ENCODE peak calls at places on chromosomes 5 and 9, in four cellular contexts. One of them, this sample, is unnamed.

GRCh38 chr5:177508837-177509236 is 789 bp downstream of the DOK3 start:
- DNase-seq in activated T-helper 1 cell treated with Interleukin-2 at 50 U/mL for 16 hours: no peak
- DNase-seq in fibroblast of the conjunctiva: no peak
- DNase-seq in activated naive CD4-positive, alpha-beta T cell: no peak
- DNase-seq in this sample: no peak

GRCh38 chr9:136107953-136108647 is 10.6 kb downstream of the TMEM250 start:
- DNase-seq in activated naive CD4-positive, alpha-beta T cell: no peak
- DNase-seq in activated T-helper 1 cell treated with Interleukin-2 at 50 U/mL for 16 hours: no peak
- DNase-seq in fibroblast of the conjunctiva: no peak
- DNase-seq in this sample: no peak

GRCh38 chr9:93071464-93071863 is 13.0 kb downstream of the SUSD3 start:
- DNase-seq in fibroblast of the conjunctiva: no peak
- DNase-seq in activated T-helper 1 cell treated with Interleukin-2 at 50 U/mL for 16 hours: no peak
- DNase-seq in activated naive CD4-positive, alpha-beta T cell: no peak
- DNase-seq in this sample: no peak

GRCh38 chr9:129853614-129854013 is 18.4 kb downstream of the USP20 start:
- DNase-seq in fibroblast of the conjunctiva: no peak
- DNase-seq in activated T-helper 1 cell treated with Interleukin-2 at 50 U/mL for 16 hours: no peak
- DNase-seq in activated naive CD4-positive, alpha-beta T cell: no peak
- DNase-seq in this sample: no peak

GRCh38 chr5:58440882-58441281 is 19.0 kb downstream of the PLK2 start:
- DNase-seq in activated T-helper 1 cell treated with Interleukin-2 at 50 U/mL for 16 hours: no peak
- DNase-seq in fibroblast of the conjunctiva: no peak
- DNase-seq in activated naive CD4-positive, alpha-beta T cell: no peak
- DNase-seq in this sample: no peak

GRCh38 chr5:149358294-149358651 is 427 bp downstream of the PCYOX1L start:
- DNase-seq in activated naive CD4-positive, alpha-beta T cell: peak; percentile 27
- DNase-seq in fibroblast of the conjunctiva: no peak
- DNase-seq in activated T-helper 1 cell treated with Interleukin-2 at 50 U/mL for 16 hours: peak; percentile 10
- DNase-seq in this sample: peak; percentile 62

GRCh38 chr5:16935271-16936149 is 578 bp downstream of the MYO10 start:
- DNase-seq in fibroblast of the conjunctiva: no peak
- DNase-seq in activated naive CD4-positive, alpha-beta T cell: no peak
- DNase-seq in activated T-helper 1 cell treated with Interleukin-2 at 50 U/mL for 16 hours: no peak
- DNase-seq in this sample: peak; percentile 76

GRCh38 chr9:92328225-92328624 is 2.5 kb downstream of the CENPP start:
- DNase-seq in activated naive CD4-positive, alpha-beta T cell: no peak
- DNase-seq in fibroblast of the conjunctiva: peak; percentile 63
- DNase-seq in activated T-helper 1 cell treated with Interleukin-2 at 50 U/mL for 16 hours: no peak
- DNase-seq in this sample: no peak

GRCh38 chr9:85741112-85741874 is 461 bp downstream of the AGTPBP1 start:
- DNase-seq in fibroblast of the conjunctiva: no peak
- DNase-seq in activated T-helper 1 cell treated with Interleukin-2 at 50 U/mL for 16 hours: peak; percentile 40
- DNase-seq in activated naive CD4-positive, alpha-beta T cell: peak; percentile 50
- DNase-seq in this sample: peak; percentile 65

GRCh38 chr9:107489144-107489673 is 360 bp downstream of the KLF4 start:
- DNase-seq in activated T-helper 1 cell treated with Interleukin-2 at 50 U/mL for 16 hours: no peak
- DNase-seq in activated naive CD4-positive, alpha-beta T cell: no peak
- DNase-seq in fibroblast of the conjunctiva: no peak
- DNase-seq in this sample: no peak

GRCh38 chr9:22244141-22245011 is 202.2 kb upstream of the DMRTA1 start:
- DNase-seq in activated naive CD4-positive, alpha-beta T cell: no peak
- DNase-seq in activated T-helper 1 cell treated with Interleukin-2 at 50 U/mL for 16 hours: no peak
- DNase-seq in fibroblast of the conjunctiva: peak; percentile 40
- DNase-seq in this sample: no peak

GRCh38 chr9:68780735-68781134 is 75.7 kb downstream of the PIP5K1B start:
- DNase-seq in fibroblast of the conjunctiva: no peak
- DNase-seq in activated naive CD4-positive, alpha-beta T cell: no peak
- DNase-seq in activated T-helper 1 cell treated with Interleukin-2 at 50 U/mL for 16 hours: no peak
- DNase-seq in this sample: no peak

GRCh38 chr5:6772886-6773285 is 59.7 kb downstream of the TENT4A start:
- DNase-seq in activated naive CD4-positive, alpha-beta T cell: no peak
- DNase-seq in fibroblast of the conjunctiva: no peak
- DNase-seq in activated T-helper 1 cell treated with Interleukin-2 at 50 U/mL for 16 hours: no peak
- DNase-seq in this sample: no peak

GRCh38 chr9:87667164-87667738 is 58.7 kb upstream of the CTSL start:
- DNase-seq in activated naive CD4-positive, alpha-beta T cell: no peak
- DNase-seq in activated T-helper 1 cell treated with Interleukin-2 at 50 U/mL for 16 hours: no peak
- DNase-seq in fibroblast of the conjunctiva: no peak
- DNase-seq in this sample: no peak